ENCODE peak calls at places on chromosomes 5 and 9, in four cellular contexts. Q, V, K and P are unnamed samples.

GRCh38 chr9:98375138-98375726 is 119.8 kb upstream of the TBC1D2 start:
- DNase-seq in V (no peak), Q (no peak), K (peak; percentile 93), P (peak; percentile 42)

GRCh38 chr9:94638335-94639044 is 828 bp downstream of the FBP1 start:
- DNase-seq in V (no peak), K (no peak), Q (no peak), P (no peak)

GRCh38 chr5:22908129-22908528 is 55.0 kb upstream of the CDH12 start:
- DNase-seq in V (no peak), Q (no peak), K (peak; percentile 4), P (no peak)

GRCh38 chr5:176955895-176956294 is 50.7 kb downstream of the UIMC1 start:
- DNase-seq in V (no peak), Q (no peak), K (peak; percentile 23), P (no peak)

GRCh38 chr9:121822093-121823085 is 171.0 kb downstream of the DAB2IP start:
- DNase-seq in Q (peak; percentile 11), K (no peak), V (no peak), P (no peak)

GRCh38 chr9:21251162-21251561 is 11.4 kb upstream of the IFNA14 start:
- DNase-seq in Q (no peak), K (no peak), V (no peak), P (no peak)

GRCh38 chr5:171646338-171647042 is 139.1 kb upstream of the SMIM23 start:
- DNase-seq in V (no peak), K (no peak), Q (no peak), P (no peak)

GRCh38 chr5:135851186-135851906 is 16.9 kb downstream of the SLC25A48 start:
- DNase-seq in Q (no peak), V (no peak), K (no peak), P (no peak)

GRCh38 chr9:81479573-81479972 is 209.8 kb downstream of the TLE1 start:
- DNase-seq in V (no peak), K (no peak), Q (no peak), P (no peak)

GRCh38 chr9:120875643-120875953 is 1.4 kb downstream of the PHF19 start:
- DNase-seq in K (no peak), Q (no peak), V (no peak), P (no peak)

GRCh38 chr9:128529191-128529590 is 23.2 kb upstream of the SPTAN1 start:
- DNase-seq in K (no peak), V (no peak), Q (no peak), P (no peak)

GRCh38 chr9:21295992-21296391 is 9.1 kb downstream of the IFNA5 start:
- DNase-seq in Q (no peak), V (no peak), K (no peak), P (no peak)

GRCh38 chr5:4544049-4544675 is 596.0 kb upstream of the ADAMTS16 start:
- DNase-seq in Q (no peak), V (no peak), K (no peak), P (no peak)

GRCh38 chr5:61230492-61230891 is 68.2 kb upstream of the SMIM15 start:
- DNase-seq in Q (no peak), K (no peak), V (no peak), P (no peak)

GRCh38 chr5:138032028-138032571 is 779 bp downstream of the FAM13B start:
- DNase-seq in Q (peak; percentile 77), K (peak; percentile 43), V (peak; percentile 68), P (peak; percentile 43)

GRCh38 chr5:105882956-105883481 is 1787.7 kb downstream of the EFNA5 start:
- DNase-seq in Q (no peak), K (no peak), V (no peak), P (no peak)

GRCh38 chr9:93625000-93625399 is 48.6 kb downstream of the PHF2 start:
- DNase-seq in Q (no peak), V (no peak), K (peak; percentile 11), P (no peak)

GRCh38 chr9:114371343-114371985 is 16.3 kb downstream of the AKNA start:
- DNase-seq in V (no peak), K (no peak), Q (no peak), P (no peak)
- TF ChIP-seq POLR2A in V (no peak), K (no peak), Q (no peak), P (no peak)

GRCh38 chr9:78032599-78033457 is 1.2 kb upstream of the GNAQ start:
- DNase-seq in V (peak; percentile 21), K (no peak), Q (no peak), P (no peak)
- TF ChIP-seq POLR2A in V (peak; percentile 44), K (no peak), Q (no peak), P (no peak)

GRCh38 chr5:112289465-112289864 is 129.6 kb downstream of the EPB41L4A start:
- DNase-seq in Q (no peak), V (no peak), K (no peak), P (no peak)
- TF ChIP-seq POLR2A in Q (no peak), V (no peak), K (no peak), P (no peak)

DNA sequence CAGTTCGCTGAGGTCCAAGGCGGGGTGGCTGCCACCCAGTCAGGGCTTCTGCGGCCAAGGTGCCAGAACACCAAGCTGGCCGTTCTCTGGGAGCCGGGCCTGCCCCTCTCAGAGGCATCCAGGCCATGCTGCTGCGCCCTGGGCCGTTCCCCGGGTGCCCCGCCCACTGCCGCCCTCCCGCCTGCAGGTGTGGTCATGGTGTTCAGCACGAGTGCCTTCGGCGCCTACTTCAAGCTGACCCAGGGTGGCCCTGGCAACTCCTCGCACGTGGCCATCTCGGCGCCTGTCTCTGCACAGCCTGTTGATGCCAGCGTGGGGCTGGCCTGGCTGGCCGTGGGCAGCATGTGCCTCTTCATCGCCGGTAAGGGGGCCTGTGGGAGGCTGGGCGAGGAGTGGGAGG is 7.7 kb downstream of the SLC2A8 start:
- DNase-seq in K (no peak), Q (no peak), V (no peak), P (no peak)
- TF ChIP-seq POLR2A in K (no peak), Q (no peak), V (no peak), P (no peak)

DNA sequence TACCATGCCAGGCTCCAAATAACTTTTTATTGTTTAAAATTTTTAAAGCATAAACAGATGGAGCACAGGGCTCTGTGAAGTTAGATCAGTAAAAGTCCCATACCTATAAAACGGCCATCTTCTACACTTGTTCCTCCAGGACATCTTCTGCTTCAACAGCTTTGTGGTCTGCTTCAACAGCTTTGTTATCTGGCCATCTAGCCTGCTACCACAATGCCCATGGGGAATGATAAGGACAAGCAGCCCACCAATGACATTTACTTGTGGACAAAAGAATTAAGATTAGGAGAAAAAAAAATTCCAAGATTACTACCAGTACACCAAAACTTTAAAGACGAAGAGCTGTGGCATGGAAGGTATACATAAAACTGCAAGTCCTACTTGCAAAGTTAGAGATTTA is 2.2 kb upstream of the VPS13A start:
- DNase-seq in Q (no peak), V (no peak), K (no peak), P (no peak)
- TF ChIP-seq POLR2A in Q (no peak), V (no peak), K (no peak), P (no peak)